ENCODE peak calls at places on chromosome 22, in four cellular contexts. One of them, this sample, is unnamed.
A peak's percentile ranks its signal among the peaks of the same experiment; 100 is the strongest.

GRCh38 chr22:31055322-31056159 is 25.6 kb upstream of the SMTN start:
- DNase-seq in H1: no peak
- DNase-seq in SK-N-SH: peak; percentile 69
- DNase-seq in upper lobe of left lung: peak; percentile 94
- DNase-seq in this sample: peak; percentile 99

GRCh38 chr22:31122196-31122531 is 602 bp upstream of the INPP5J start:
- DNase-seq in H1: no peak
- DNase-seq in SK-N-SH: no peak
- DNase-seq in upper lobe of left lung: no peak
- DNase-seq in this sample: no peak

GRCh38 chr22:43186272-43187170 is at the start of gene TTLL12:
- DNase-seq in H1: no peak
- DNase-seq in SK-N-SH: peak; percentile 84
- DNase-seq in upper lobe of left lung: peak; percentile 62
- DNase-seq in this sample: peak; percentile 75

GRCh38 chr22:48979482-48979881 is 848.2 kb downstream of the BRD1 start:
- DNase-seq in H1: no peak
- DNase-seq in SK-N-SH: no peak
- DNase-seq in upper lobe of left lung: no peak
- DNase-seq in this sample: no peak

GRCh38 chr22:30649430-30650007 is 13.9 kb downstream of the SLC35E4 start:
- DNase-seq in H1: no peak
- DNase-seq in SK-N-SH: no peak
- DNase-seq in upper lobe of left lung: peak; percentile 57
- DNase-seq in this sample: no peak

GRCh38 chr22:46090051-46090591 is 60.2 kb upstream of the PPARA start:
- DNase-seq in H1: no peak
- DNase-seq in SK-N-SH: no peak
- DNase-seq in upper lobe of left lung: no peak
- DNase-seq in this sample: peak; percentile 88

GRCh38 chr22:48793949-48794348 is 1033.7 kb downstream of the BRD1 start:
- DNase-seq in H1: no peak
- DNase-seq in SK-N-SH: no peak
- DNase-seq in upper lobe of left lung: no peak
- DNase-seq in this sample: no peak

GRCh38 chr22:35437038-35437437 is 37.1 kb downstream of the MCM5 start:
- DNase-seq in H1: peak; percentile 56
- DNase-seq in SK-N-SH: peak; percentile 54
- DNase-seq in upper lobe of left lung: no peak
- DNase-seq in this sample: no peak

GRCh38 chr22:35170716-35171697 is 86.3 kb upstream of the HMGXB4 start:
- DNase-seq in H1: no peak
- DNase-seq in SK-N-SH: no peak
- DNase-seq in upper lobe of left lung: no peak
- DNase-seq in this sample: no peak

GRCh38 chr22:26395926-26396325 is 33.1 kb upstream of the ASPHD2 start:
- DNase-seq in H1: no peak
- DNase-seq in SK-N-SH: no peak
- DNase-seq in upper lobe of left lung: no peak
- DNase-seq in this sample: no peak

GRCh38 chr22:30782613-30783012 is 87.9 kb downstream of the OSBP2 start:
- DNase-seq in H1: no peak
- DNase-seq in SK-N-SH: no peak
- DNase-seq in upper lobe of left lung: no peak
- DNase-seq in this sample: no peak

GRCh38 chr22:35904332-35904692 is 124.3 kb downstream of the RBFOX2 start:
- DNase-seq in H1: no peak
- DNase-seq in SK-N-SH: no peak
- DNase-seq in upper lobe of left lung: no peak
- DNase-seq in this sample: no peak

GRCh38 chr22:33650244-33650643 is 270.0 kb downstream of the LARGE1 start:
- DNase-seq in H1: no peak
- DNase-seq in SK-N-SH: no peak
- DNase-seq in upper lobe of left lung: no peak
- DNase-seq in this sample: no peak

GRCh38 chr22:32329202-32329645 is 28.4 kb upstream of the RFPL3 start:
- DNase-seq in H1: no peak
- DNase-seq in SK-N-SH: no peak
- DNase-seq in upper lobe of left lung: no peak
- DNase-seq in this sample: no peak

GRCh38 chr22:20014526-20015186 is 2.0 kb downstream of the ARVCF start:
- DNase-seq in H1: no peak
- DNase-seq in SK-N-SH: no peak
- DNase-seq in upper lobe of left lung: no peak
- DNase-seq in this sample: no peak

GRCh38 chr22:40023226-40023925 is 28.6 kb downstream of the FAM83F start:
- DNase-seq in H1: no peak
- DNase-seq in SK-N-SH: no peak
- DNase-seq in upper lobe of left lung: no peak
- DNase-seq in this sample: no peak

GRCh38 chr22:19607198-19608113 is 83.2 kb upstream of the CLDN5 start:
- DNase-seq in H1: no peak
- DNase-seq in SK-N-SH: no peak
- DNase-seq in upper lobe of left lung: peak; percentile 81
- DNase-seq in this sample: no peak

GRCh38 chr22:10961043-10961860 is 4566.7 kb upstream of the OR11H1 start:
- DNase-seq in H1: no peak
- DNase-seq in SK-N-SH: peak; percentile 42
- DNase-seq in upper lobe of left lung: no peak
- DNase-seq in this sample: no peak

GRCh38 chr22:17729561-17729960 is 44.7 kb downstream of the BID start:
- DNase-seq in H1: no peak
- DNase-seq in SK-N-SH: no peak
- DNase-seq in upper lobe of left lung: no peak
- DNase-seq in this sample: no peak

GRCh38 chr22:40387758-40388157 is 17.4 kb downstream of the SGSM3 start:
- DNase-seq in H1: no peak
- DNase-seq in SK-N-SH: no peak
- DNase-seq in upper lobe of left lung: no peak
- DNase-seq in this sample: no peak

GRCh38 chr22:47296405-47297260 is 534.2 kb downstream of the TBC1D22A start:
- DNase-seq in H1: no peak
- DNase-seq in SK-N-SH: peak; percentile 17
- DNase-seq in upper lobe of left lung: no peak
- DNase-seq in this sample: no peak

GRCh38 chr22:33467718-33468117 is 409.5 kb upstream of the SYN3 start:
- DNase-seq in H1: no peak
- DNase-seq in SK-N-SH: peak; percentile 15
- DNase-seq in upper lobe of left lung: no peak
- DNase-seq in this sample: no peak

GRCh38 chr22:31337178-31337577 is 9.0 kb downstream of the PATZ1 start:
- DNase-seq in H1: no peak
- DNase-seq in SK-N-SH: no peak
- DNase-seq in upper lobe of left lung: no peak
- DNase-seq in this sample: no peak

DNA sequence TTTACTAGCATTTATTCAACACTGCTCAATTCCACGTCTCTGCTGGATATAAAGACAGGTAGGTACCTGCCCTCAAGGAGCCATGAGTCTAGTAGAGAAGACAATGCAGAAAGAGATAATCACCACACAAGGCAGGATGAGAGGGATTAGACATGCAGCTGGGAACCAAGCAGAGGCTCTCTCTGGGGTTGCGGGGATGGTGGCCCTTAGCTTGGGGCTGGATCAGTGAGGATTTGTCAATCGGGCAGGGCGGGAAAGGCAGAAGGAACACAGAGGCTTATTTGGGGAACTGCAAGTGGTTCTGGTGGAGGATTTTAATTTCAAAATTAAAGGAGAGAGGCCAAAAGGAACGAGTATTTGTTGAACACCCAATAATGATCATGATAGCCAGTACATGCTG is 8.5 kb upstream of the DMC1 start:
- DNase-seq in H1: no peak
- DNase-seq in SK-N-SH: no peak
- DNase-seq in upper lobe of left lung: no peak
- DNase-seq in this sample: no peak
- TF ChIP-seq POLR2AphosphoS5 in H1: no peak
- TF ChIP-seq POLR2AphosphoS5 in SK-N-SH: no peak
- TF ChIP-seq POLR2AphosphoS5 in upper lobe of left lung: no peak
- TF ChIP-seq POLR2AphosphoS5 in this sample: no peak

GRCh38 chr22:22691055-22691454 is 46.6 kb downstream of the GGTLC2 start:
- DNase-seq in H1: no peak
- DNase-seq in SK-N-SH: no peak
- DNase-seq in upper lobe of left lung: no peak
- DNase-seq in this sample: no peak

GRCh38 chr22:22684605-22685561 is 40.5 kb downstream of the GGTLC2 start:
- DNase-seq in H1: no peak
- DNase-seq in SK-N-SH: no peak
- DNase-seq in upper lobe of left lung: no peak
- DNase-seq in this sample: peak; percentile 43

GRCh38 chr22:22689621-22690345 is 45.4 kb downstream of the GGTLC2 start:
- DNase-seq in H1: no peak
- DNase-seq in SK-N-SH: no peak
- DNase-seq in upper lobe of left lung: no peak
- DNase-seq in this sample: peak; percentile 29

GRCh38 chr22:22685586-22685985 is 41.2 kb downstream of the GGTLC2 start:
- DNase-seq in H1: no peak
- DNase-seq in SK-N-SH: no peak
- DNase-seq in upper lobe of left lung: no peak
- DNase-seq in this sample: peak; percentile 37

DNA sequence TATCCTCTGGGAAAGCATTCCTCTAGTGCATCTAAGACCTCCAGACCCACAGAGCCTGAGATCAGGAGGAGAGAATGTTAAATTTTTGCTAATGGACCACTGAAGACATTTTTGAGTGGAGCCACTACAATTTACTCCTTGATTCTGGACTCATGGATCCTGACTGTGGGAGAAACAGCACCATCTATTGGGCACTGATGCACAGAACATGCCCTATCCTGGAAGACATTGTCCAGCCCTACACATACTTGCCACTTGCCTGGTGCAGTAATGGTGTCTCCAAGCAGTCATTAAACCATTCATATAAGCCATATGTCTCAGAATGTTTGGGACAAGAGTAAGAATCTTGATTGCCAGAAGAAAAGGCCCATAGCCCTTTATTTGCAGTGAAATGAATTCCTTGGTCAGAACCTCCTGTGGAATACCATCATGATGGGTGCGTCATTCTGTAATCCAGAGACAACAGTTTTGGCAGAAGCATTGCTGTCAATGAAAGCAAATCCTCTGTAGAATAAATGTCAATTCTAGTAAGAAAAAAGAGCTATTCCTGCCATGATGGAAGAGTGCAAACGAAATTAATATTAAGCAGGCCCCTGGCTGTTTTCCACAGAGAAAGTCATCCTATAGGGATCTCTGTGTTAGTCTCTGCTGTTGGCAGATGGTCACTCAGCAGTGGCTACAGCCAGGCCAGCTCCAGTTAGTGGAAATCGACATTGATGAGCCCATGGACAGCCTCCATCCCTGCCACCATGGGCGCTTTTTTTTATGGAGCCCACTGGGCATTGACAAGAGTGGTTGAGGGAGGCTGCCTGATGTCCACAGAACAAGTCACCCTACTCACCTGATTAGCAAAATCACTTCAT is 43.5 kb downstream of the GGTLC2 start:
- DNase-seq in H1: no peak
- DNase-seq in SK-N-SH: peak; percentile 60
- DNase-seq in upper lobe of left lung: peak; percentile 41
- DNase-seq in this sample: no peak
- H3K4me1 ChIP-seq in H1: no peaks in the 10 kb centered on the region
- H3K4me1 ChIP-seq in SK-N-SH: no peaks in the 10 kb centered on the region
- H3K4me1 ChIP-seq in upper lobe of left lung: peaks cover 2% of the 10 kb centered on the region
- H3K4me1 ChIP-seq in this sample: peaks cover 14% of the 10 kb centered on the region

GRCh38 chr22:38238519-38239051 is 34.2 kb downstream of the TMEM184B start:
- DNase-seq in H1: no peak
- DNase-seq in SK-N-SH: no peak
- DNase-seq in upper lobe of left lung: no peak
- DNase-seq in this sample: peak; percentile 83

GRCh38 chr22:38233427-38233826 is 31.6 kb downstream of the MAFF start:
- DNase-seq in H1: no peak
- DNase-seq in SK-N-SH: no peak
- DNase-seq in upper lobe of left lung: no peak
- DNase-seq in this sample: no peak

GRCh38 chr22:38235240-38235850 is 33.6 kb downstream of the MAFF start:
- DNase-seq in H1: no peak
- DNase-seq in SK-N-SH: no peak
- DNase-seq in upper lobe of left lung: no peak
- DNase-seq in this sample: no peak

GRCh38 chr22:38239101-38239761 is 33.6 kb downstream of the TMEM184B start:
- DNase-seq in H1: no peak
- DNase-seq in SK-N-SH: no peak
- DNase-seq in upper lobe of left lung: peak; percentile 73
- DNase-seq in this sample: no peak

DNA sequence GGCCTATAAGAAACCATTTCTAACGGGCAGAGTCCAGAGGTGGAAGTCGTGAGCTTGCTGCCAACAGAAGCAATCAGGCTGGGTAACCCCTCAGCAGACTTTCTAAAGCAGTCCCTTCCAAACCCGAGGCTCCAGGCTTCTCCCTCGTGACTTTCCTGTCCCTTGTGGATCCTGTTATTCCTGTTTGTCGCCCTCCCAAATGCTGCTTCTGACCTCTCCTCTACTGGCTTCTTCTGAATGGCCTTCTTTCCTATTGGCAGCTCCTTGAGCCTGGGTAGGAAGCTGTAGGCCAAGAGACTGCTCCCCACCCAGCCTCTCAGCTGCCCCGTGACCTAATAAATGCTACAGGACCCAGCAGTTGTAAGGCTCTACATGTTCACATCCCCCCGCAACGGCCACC is 35.0 kb downstream of the MAFF start:
- DNase-seq in H1: no peak
- DNase-seq in SK-N-SH: no peak
- DNase-seq in upper lobe of left lung: peak; percentile 74
- DNase-seq in this sample: no peak
- TF ChIP-seq POLR2AphosphoS5 in H1: no peak
- TF ChIP-seq POLR2AphosphoS5 in SK-N-SH: no peak
- TF ChIP-seq POLR2AphosphoS5 in upper lobe of left lung: peak; percentile 43
- TF ChIP-seq POLR2AphosphoS5 in this sample: no peak

GRCh38 chr22:21570398-21570797 is 2.9 kb downstream of the UBE2L3 start:
- DNase-seq in H1: no peak
- DNase-seq in SK-N-SH: no peak
- DNase-seq in upper lobe of left lung: no peak
- DNase-seq in this sample: no peak

GRCh38 chr22:21573750-21574494 is 6.4 kb downstream of the UBE2L3 start:
- DNase-seq in H1: no peak
- DNase-seq in SK-N-SH: no peak
- DNase-seq in upper lobe of left lung: no peak
- DNase-seq in this sample: no peak

GRCh38 chr22:21569459-21570161 is 2.1 kb downstream of the UBE2L3 start:
- DNase-seq in H1: no peak
- DNase-seq in SK-N-SH: no peak
- DNase-seq in upper lobe of left lung: no peak
- DNase-seq in this sample: no peak

GRCh38 chr22:21573293-21573734 is 5.8 kb downstream of the UBE2L3 start:
- DNase-seq in H1: no peak
- DNase-seq in SK-N-SH: no peak
- DNase-seq in upper lobe of left lung: no peak
- DNase-seq in this sample: no peak

DNA sequence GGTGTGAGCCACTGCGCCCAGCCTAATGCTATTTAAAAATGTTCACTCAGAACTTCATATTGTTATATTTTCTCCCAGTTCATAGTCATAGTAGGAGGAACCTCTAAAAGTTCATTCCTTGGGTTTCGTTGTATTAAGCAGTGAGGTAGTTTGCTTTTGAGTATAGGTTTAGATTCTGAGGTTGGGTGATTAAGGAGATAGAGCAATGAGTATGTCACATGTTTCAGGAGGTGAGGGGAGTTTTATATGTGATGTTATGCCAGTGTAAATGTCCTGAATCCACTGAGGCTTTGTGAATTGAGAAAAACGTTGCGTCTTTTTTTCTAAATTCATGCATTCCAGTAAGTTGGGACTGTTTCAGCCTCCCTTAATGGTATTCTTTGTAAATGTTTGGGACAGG is 4.2 kb downstream of the UBE2L3 start:
- DNase-seq in H1: no peak
- DNase-seq in SK-N-SH: no peak
- DNase-seq in upper lobe of left lung: no peak
- DNase-seq in this sample: no peak
- H3K4me1 ChIP-seq in H1: peaks cover 4% of the 10 kb centered on the region
- H3K4me1 ChIP-seq in SK-N-SH: peaks cover 16% of the 10 kb centered on the region
- H3K4me1 ChIP-seq in upper lobe of left lung: peaks cover 54% of the 10 kb centered on the region
- H3K4me1 ChIP-seq in this sample: peaks cover 65% of the 10 kb centered on the region